ENCODE peak calls at places on chromosomes 12 and 14, in seven cellular contexts. D is HepG2, K is HCT116, J is SK-N-SH, A is GM12878, L is H1, R is K562. C is an unnamed sample.

GRCh38 chr14:76109087-76109880 is 42.4 kb upstream of the GPATCH2L start:
- DNase-seq in L (no peak), D (no peak), K (no peak), A (no peak), J (no peak), R (no peak), C (peak; percentile 78)

GRCh38 chr12:102757874-102758244 is 159.2 kb downstream of the PAH start:
- DNase-seq in D (no peak), A (no peak), L (no peak), J (no peak), R (no peak), K (no peak), C (no peak)

GRCh38 chr12:116545936-116546335 is 13.2 kb upstream of the MAP1LC3B2 start:
- DNase-seq in A (no peak), D (no peak), J (no peak), L (no peak), K (no peak), R (peak; percentile 54), C (no peak)

GRCh38 chr12:607541-608001 is 55.7 kb downstream of the NINJ2 start:
- DNase-seq in L (no peak), A (no peak), K (no peak), R (no peak), J (no peak), D (no peak), C (peak; percentile 55)

GRCh38 chr12:32522322-32523221 is 123.2 kb downstream of the FGD4 start:
- DNase-seq in J (no peak), R (no peak), A (peak; percentile 9), L (no peak), D (no peak), K (no peak), C (no peak)

GRCh38 chr12:26378721-26379120 is 183.3 kb downstream of the SSPN start:
- DNase-seq in K (no peak), D (no peak), J (no peak), R (no peak), A (no peak), L (no peak), C (no peak)

GRCh38 chr14:30214456-30215090 is 286.9 kb upstream of the PRKD1 start:
- DNase-seq in L (no peak), A (peak; percentile 8), R (peak; percentile 22), J (peak; percentile 3), K (peak; percentile 8), D (peak; percentile 75), C (peak; percentile 79)

GRCh38 chr12:52216107-52216506 is 16.9 kb upstream of the KRT7 start:
- DNase-seq in D (no peak), K (no peak), A (no peak), R (no peak), L (no peak), J (no peak), C (no peak)

GRCh38 chr14:37946819-37947218 is 260.9 kb upstream of the SSTR1 start:
- DNase-seq in L (no peak), R (no peak), A (no peak), D (no peak), J (no peak), K (no peak), C (no peak)

GRCh38 chr12:62684586-62685295 is 218.1 kb downstream of the MON2 start:
- DNase-seq in J (peak; percentile 55), R (no peak), A (no peak), D (no peak), L (no peak), K (no peak), C (no peak)

GRCh38 chr12:88036368-88036965 is 7.3 kb upstream of the C12orf50 start:
- DNase-seq in D (no peak), A (no peak), J (no peak), K (no peak), L (no peak), R (no peak), C (no peak)

GRCh38 chr14:50031534-50032313 is 84.6 kb downstream of the VCPKMT start:
- DNase-seq in L (no peak), R (no peak), D (no peak), J (no peak), K (no peak), A (no peak), C (peak; percentile 59)

GRCh38 chr14:73721101-73721821 is 7.1 kb upstream of the PNMA1 start:
- DNase-seq in A (no peak), L (no peak), K (no peak), D (no peak), R (no peak), J (peak; percentile 16), C (no peak)

GRCh38 chr14:53411110-53411509 is 258.0 kb upstream of the DDHD1 start:
- DNase-seq in J (no peak), K (no peak), D (no peak), L (no peak), R (no peak), A (no peak), C (no peak)

GRCh38 chr14:91138511-91139359 is 24.9 kb downstream of the DGLUCY start:
- DNase-seq in K (no peak), A (no peak), L (peak; percentile 66), D (peak; percentile 40), J (no peak), R (peak; percentile 62), C (no peak)

GRCh38 chr14:74572829-74573360 is 39.1 kb downstream of the LTBP2 start:
- DNase-seq in L (no peak), R (no peak), D (no peak), K (no peak), A (no peak), J (no peak), C (peak; percentile 34)

GRCh38 chr12:38911611-38912010 is 6.2 kb upstream of the CPNE8 start:
- DNase-seq in R (no peak), L (no peak), J (no peak), A (no peak), D (no peak), K (no peak), C (no peak)

GRCh38 chr12:75986001-75986739 is 45.4 kb downstream of the PHLDA1 start:
- DNase-seq in D (peak; percentile 44), R (no peak), J (no peak), A (no peak), L (no peak), K (no peak), C (no peak)

DNA sequence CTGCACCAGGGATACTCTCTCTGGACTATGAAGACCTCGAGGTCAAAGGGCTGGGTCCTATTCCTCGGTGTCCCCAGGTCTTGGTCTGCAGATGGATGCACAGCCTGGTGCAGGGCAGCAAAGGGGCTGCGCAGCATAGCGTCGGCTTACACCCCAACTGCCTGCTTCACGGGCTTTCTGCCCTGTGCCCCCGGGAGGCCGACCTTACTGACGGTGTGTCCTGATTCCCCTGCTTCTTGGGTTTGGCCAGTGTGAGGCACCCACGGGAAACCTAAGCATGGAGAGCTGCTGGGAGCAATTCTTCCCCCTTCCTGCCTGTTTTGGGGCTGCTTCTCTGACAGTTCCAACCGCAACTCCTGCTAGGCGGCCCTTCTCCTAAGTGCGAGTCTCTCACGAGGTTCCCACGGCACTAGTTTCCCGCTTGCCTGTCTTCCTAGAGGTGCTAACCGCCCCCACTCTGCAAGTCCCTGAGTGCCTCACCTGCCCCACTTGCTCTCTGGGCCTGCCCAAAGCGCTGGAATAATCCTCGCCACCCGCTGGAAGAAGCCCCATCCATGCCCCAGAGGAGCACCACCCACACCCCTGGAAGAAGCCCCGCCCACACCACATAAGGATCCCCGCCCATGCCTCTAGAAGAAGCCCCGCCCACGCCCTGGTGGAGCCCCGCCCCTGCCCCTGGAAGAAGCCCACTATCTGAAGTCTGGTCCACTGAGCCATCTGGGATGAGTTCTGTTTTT is 54.0 kb downstream of the PRIMA1 start:
- DNase-seq in K (no peak), R (peak; percentile 92), J (peak; percentile 92), A (no peak), L (peak; percentile 85), D (no peak), C (peak; percentile 11)
- TF ChIP-seq JUND in K (no peak), R (no peak), J (no peak), A (no peak), L (no peak), D (no peak), C (no peak)

GRCh38 chr14:102544745-102545460 is 35.3 kb upstream of the ANKRD9 start:
- DNase-seq in L (peak; percentile 74), D (peak; percentile 82), R (no peak), J (peak; percentile 42), A (no peak), K (no peak), C (no peak)
- TF ChIP-seq JUND in L (no peak), D (no peak), R (no peak), J (no peak), A (no peak), K (no peak), C (no peak)

GRCh38 chr14:93548102-93548843 is 117.5 kb downstream of the UNC79 start:
- DNase-seq in K (no peak), A (peak; percentile 68), D (no peak), J (no peak), R (no peak), L (no peak), C (no peak)

GRCh38 chr14:93546642-93547041 is 115.9 kb downstream of the UNC79 start:
- DNase-seq in R (no peak), L (no peak), J (peak; percentile 29), K (no peak), D (no peak), A (no peak), C (no peak)

GRCh38 chr14:93540235-93540634 is 109.5 kb downstream of the UNC79 start:
- DNase-seq in D (no peak), J (no peak), A (no peak), R (no peak), L (no peak), K (no peak), C (no peak)

GRCh38 chr14:93544212-93544611 is 113.5 kb downstream of the UNC79 start:
- DNase-seq in D (no peak), R (no peak), K (no peak), J (no peak), L (no peak), A (no peak), C (no peak)

DNA sequence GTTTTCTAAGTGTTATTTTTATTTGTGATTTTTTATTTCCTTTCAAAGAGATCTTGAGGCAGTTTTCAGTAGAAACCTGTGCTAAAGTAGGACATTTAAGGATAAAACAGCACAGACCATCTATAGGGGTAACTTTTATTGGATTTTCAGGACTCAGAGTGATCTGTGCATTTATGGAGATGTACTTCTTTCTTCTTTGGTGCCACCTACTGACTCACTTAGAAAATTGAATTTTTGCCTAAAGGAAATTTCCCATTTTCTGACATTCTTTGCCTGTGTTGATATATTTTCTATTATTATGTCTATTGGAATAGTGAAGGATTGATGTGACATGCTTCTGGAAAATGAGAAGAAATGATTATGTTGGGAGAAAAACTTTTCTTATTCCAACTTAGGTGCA is 113.0 kb downstream of the UNC79 start:
- DNase-seq in J (peak; percentile 42), L (no peak), K (peak; percentile 19), D (peak; percentile 10), A (no peak), R (peak; percentile 4), C (peak; percentile 42)
- TF ChIP-seq JUND in J (no peak), L (no peak), K (no peak), D (no peak), A (no peak), R (no peak), C (no peak)

DNA sequence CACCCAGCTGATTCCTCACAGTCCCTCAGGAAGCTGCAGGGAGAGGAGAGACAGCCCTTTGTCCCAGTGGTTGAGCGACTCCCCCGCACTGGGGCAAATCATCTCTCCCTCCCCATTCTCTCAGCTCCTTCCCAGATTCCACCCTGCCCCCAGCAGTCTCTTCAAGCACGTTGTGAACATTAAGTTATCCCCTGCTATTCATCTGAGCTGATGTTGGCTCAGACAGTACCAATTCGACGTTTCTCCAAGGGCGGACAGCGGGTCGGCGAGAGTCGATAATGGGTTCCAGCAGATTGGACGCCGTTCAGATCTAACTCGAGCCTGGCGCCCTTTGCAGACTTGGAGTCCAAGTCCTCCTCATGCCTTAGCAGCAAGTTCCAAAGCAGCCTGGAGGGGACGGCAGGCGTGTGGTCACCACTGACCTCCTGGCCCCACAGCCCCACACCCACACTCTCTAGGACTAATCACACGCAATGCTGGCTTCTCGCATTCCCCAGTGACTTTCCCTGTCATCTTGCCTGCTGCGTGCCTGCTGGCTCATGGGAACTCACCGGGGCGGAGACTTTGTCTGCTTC is 245.9 kb downstream of the CHST11 start:
- DNase-seq in R (no peak), L (no peak), K (no peak), J (no peak), D (no peak), A (no peak), C (no peak)
- TF ChIP-seq JUND in R (no peak), L (no peak), K (no peak), J (no peak), D (no peak), A (no peak), C (no peak)

C was measured in T47D.